ENCODE peak calls at places on chromosomes 16 and 17, in seven cellular contexts. X, O, H, Y, V, Z and G are unnamed samples.

GRCh38 chr16:22685162-22685830 is 128.7 kb upstream of the HS3ST2 start:
- DNase-seq in X (no peak), O (peak), H (no peak), Y (no peak), V (peak), Z (no peak), G (no peak)

GRCh38 chr16:88086571-88087516 is 135.6 kb downstream of the BANP start:
- DNase-seq in X (no peak), O (no peak), H (no peak), Y (no peak), V (no peak), Z (no peak), G (no peak)

GRCh38 chr17:64424318-64424717 is 24.6 kb upstream of the MILR1 start:
- DNase-seq in X (no peak), O (no peak), H (no peak), Y (no peak), V (no peak), Z (no peak), G (no peak)

GRCh38 chr16:16120044-16120381 is 103.3 kb downstream of the ABCC6 start:
- DNase-seq in X (no peak), O (no peak), H (no peak), Y (no peak), V (no peak), Z (no peak), G (no peak)

GRCh38 chr17:82436601-82437324 is 13.8 kb downstream of the CYBC1 start:
- DNase-seq in X (no peak), O (no peak), H (no peak), Y (no peak), V (no peak), Z (no peak), G (no peak)

GRCh38 chr17:81409190-81409935 is 14.1 kb downstream of the BAHCC1 start:
- DNase-seq in X (peak), O (no peak), H (no peak), Y (no peak), V (no peak), Z (no peak), G (no peak)

GRCh38 chr16:53882310-53882709 is 178.4 kb downstream of the FTO start:
- DNase-seq in X (peak), O (no peak), H (no peak), Y (no peak), V (no peak), Z (no peak), G (no peak)

GRCh38 chr16:82460761-82461160 is 166.0 kb upstream of the CDH13 start:
- DNase-seq in X (peak), O (no peak), H (no peak), Y (no peak), V (no peak), Z (no peak), G (no peak)

GRCh38 chr17:66468241-66469087 is 166.1 kb downstream of the PRKCA start:
- DNase-seq in X (peak), O (no peak), H (no peak), Y (no peak), V (no peak), Z (no peak), G (no peak)

GRCh38 chr16:3654249-3654991 is at the start of gene DNASE1:
- DNase-seq in X (peak), O (peak), H (no peak), Y (peak), V (peak), Z (no peak), G (peak)

GRCh38 chr16:57592591-57593003 is 35.8 kb upstream of the ADGRG1 start:
- DNase-seq in X (no peak), O (no peak), H (no peak), Y (peak), V (no peak), Z (no peak), G (no peak)

GRCh38 chr17:76716834-76717205 is 6.1 kb upstream of the MXRA7 start:
- DNase-seq in X (no peak), O (no peak), H (no peak), Y (no peak), V (no peak), Z (no peak), G (no peak)

GRCh38 chr16:84557504-84557903 is 53.0 kb upstream of the MEAK7 start:
- DNase-seq in X (no peak), O (no peak), H (no peak), Y (no peak), V (no peak), Z (no peak), G (no peak)

GRCh38 chr17:3879591-3880417 is 13.0 kb downstream of the CAMKK1 start:
- DNase-seq in X (no peak), O (no peak), H (no peak), Y (no peak), V (no peak), Z (no peak), G (peak)

GRCh38 chr17:82370471-82371332 is 863 bp upstream of the UTS2R start:
- DNase-seq in X (no peak), O (no peak), H (no peak), Y (no peak), V (no peak), Z (no peak), G (no peak)

GRCh38 chr17:79714746-79715145 is 16.0 kb upstream of the ENPP7 start:
- DNase-seq in X (no peak), O (no peak), H (no peak), Y (no peak), V (no peak), Z (no peak), G (no peak)

GRCh38 chr16:66844009-66844341 is 239 bp upstream of the CA7 start:
- DNase-seq in X (no peak), O (no peak), H (no peak), Y (no peak), V (no peak), Z (no peak), G (no peak)

GRCh38 chr17:79360196-79360595 is 250.7 kb downstream of the RBFOX3 start:
- DNase-seq in X (no peak), O (no peak), H (no peak), Y (no peak), V (no peak), Z (no peak), G (no peak)

GRCh38 chr17:45341389-45342158 is 24.8 kb upstream of the MAP3K14 start:
- DNase-seq in X (peak), O (peak), H (no peak), Y (no peak), V (peak), Z (no peak), G (no peak)

GRCh38 chr16:3668626-3669025 is 14.1 kb downstream of the DNASE1 start:
- DNase-seq in X (no peak), O (no peak), H (no peak), Y (no peak), V (no peak), Z (no peak), G (no peak)

GRCh38 chr16:15483857-15484256 is 49.5 kb downstream of the BMERB1 start:
- DNase-seq in X (no peak), O (no peak), H (no peak), Y (no peak), V (no peak), Z (no peak), G (no peak)

GRCh38 chr16:88558457-88559442 is 11.5 kb upstream of the ZC3H18 start:
- DNase-seq in X (peak), O (peak), H (no peak), Y (no peak), V (peak), Z (peak), G (peak)

GRCh38 chr16:67666538-67667433 is at the start of the genes C16orf86 and ENKD1:
- DNase-seq in X (peak), O (peak), H (peak), Y (peak), V (peak), Z (peak), G (peak)

GRCh38 chr17:45334231-45334630 is 17.4 kb upstream of the MAP3K14 start:
- DNase-seq in X (peak), O (no peak), H (no peak), Y (no peak), V (peak), Z (no peak), G (no peak)

GRCh38 chr17:82390015-82390859 is 18.7 kb downstream of the UTS2R start:
- DNase-seq in X (no peak), O (no peak), H (no peak), Y (no peak), V (no peak), Z (no peak), G (no peak)

GRCh38 chr17:17050346-17051345 is 8.4 kb downstream of the MPRIP start:
- DNase-seq in X (no peak), O (no peak), H (no peak), Y (no peak), V (no peak), Z (no peak), G (no peak)

GRCh38 chr16:81251871-81252270 is 13.4 kb downstream of the BCO1 start:
- DNase-seq in X (peak), O (no peak), H (no peak), Y (no peak), V (no peak), Z (no peak), G (no peak)

GRCh38 chr17:16314189-16314588 is 39.1 kb downstream of the CENPV start:
- DNase-seq in X (no peak), O (no peak), H (no peak), Y (no peak), V (no peak), Z (no peak), G (no peak)

GRCh38 chr17:2835791-2836190 is 39.6 kb downstream of the RAP1GAP2 start:
- DNase-seq in X (no peak), O (no peak), H (no peak), Y (no peak), V (no peak), Z (no peak), G (no peak)

GRCh38 chr17:77214743-77215142 is 74.0 kb downstream of the SEC14L1 start:
- DNase-seq in X (peak), O (peak), H (no peak), Y (no peak), V (no peak), Z (no peak), G (peak)

GRCh38 chr17:7549401-7550055 is 670 bp downstream of the TNFSF12 start:
- DNase-seq in X (no peak), O (peak), H (no peak), Y (peak), V (no peak), Z (no peak), G (no peak)

GRCh38 chr16:84334482-84334881 is 33.9 kb upstream of the ATP2C2 start:
- DNase-seq in X (no peak), O (no peak), H (no peak), Y (no peak), V (no peak), Z (no peak), G (no peak)

GRCh38 chr16:4511441-4512082 is 27.0 kb downstream of the CDIP1 start:
- DNase-seq in X (peak), O (peak), H (no peak), Y (no peak), V (no peak), Z (peak), G (no peak)

GRCh38 chr16:11205065-11205699 is 50.8 kb downstream of the SOCS1 start:
- DNase-seq in X (no peak), O (no peak), H (no peak), Y (no peak), V (no peak), Z (no peak), G (no peak)

GRCh38 chr16:11203111-11203623 is 52.8 kb downstream of the SOCS1 start:
- DNase-seq in X (no peak), O (no peak), H (no peak), Y (no peak), V (no peak), Z (no peak), G (no peak)

GRCh38 chr16:11204513-11205047 is 51.4 kb downstream of the SOCS1 start:
- DNase-seq in X (no peak), O (no peak), H (no peak), Y (no peak), V (no peak), Z (no peak), G (no peak)

GRCh38 chr16:11207646-11208045 is 48.4 kb downstream of the SOCS1 start:
- DNase-seq in X (peak), O (no peak), H (no peak), Y (no peak), V (no peak), Z (no peak), G (no peak)

GRCh38 chr16:11205754-11206459 is 50.1 kb downstream of the SOCS1 start:
- DNase-seq in X (peak), O (no peak), H (no peak), Y (no peak), V (no peak), Z (no peak), G (no peak)
- H3K27ac ChIP-seq in X (no peak), O (no peak), H (no peak), Y (no peak), V (no peak), Z (no peak), G (no peak)

DNA sequence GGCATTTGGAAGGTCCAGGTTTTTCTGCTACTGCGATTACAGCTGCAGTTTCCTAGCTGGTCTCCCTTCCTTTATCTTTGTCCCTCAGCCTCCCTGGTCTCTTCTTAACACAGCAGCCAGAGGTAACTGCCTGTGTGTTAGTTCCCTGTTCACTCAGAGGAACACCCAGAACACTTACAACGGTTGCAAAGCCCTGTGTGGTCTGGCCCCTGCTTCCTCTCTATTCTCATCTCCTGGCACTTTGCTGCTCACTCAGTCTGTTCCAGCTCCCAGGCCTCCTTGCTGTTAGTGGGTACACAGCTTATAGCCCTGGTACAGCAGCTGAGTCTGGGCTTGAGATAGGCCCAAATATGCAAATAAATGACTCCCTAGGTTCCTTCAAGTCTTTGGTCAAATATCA is 16.4 kb downstream of the NTN1 start:
- DNase-seq in X (no peak), O (no peak), H (no peak), Y (no peak), V (no peak), Z (no peak), G (no peak)
- H3K27ac ChIP-seq in X (no peak), O (no peak), H (no peak), Y (no peak), V (no peak), Z (no peak), G (no peak)

GRCh38 chr16:11167581-11167980 is 88.4 kb downstream of the SOCS1 start:
- DNase-seq in X (no peak), O (no peak), H (no peak), Y (no peak), V (no peak), Z (no peak), G (no peak)

GRCh38 chr16:11164482-11165270 is 91.3 kb downstream of the SOCS1 start:
- DNase-seq in X (no peak), O (no peak), H (no peak), Y (no peak), V (no peak), Z (no peak), G (no peak)

GRCh38 chr16:11165894-11166665 is 89.9 kb downstream of the SOCS1 start:
- DNase-seq in X (no peak), O (no peak), H (no peak), Y (no peak), V (no peak), Z (no peak), G (no peak)

GRCh38 chr16:11163761-11164261 is 92.2 kb downstream of the SOCS1 start:
- DNase-seq in X (no peak), O (no peak), H (no peak), Y (no peak), V (no peak), Z (no peak), G (no peak)

DNA sequence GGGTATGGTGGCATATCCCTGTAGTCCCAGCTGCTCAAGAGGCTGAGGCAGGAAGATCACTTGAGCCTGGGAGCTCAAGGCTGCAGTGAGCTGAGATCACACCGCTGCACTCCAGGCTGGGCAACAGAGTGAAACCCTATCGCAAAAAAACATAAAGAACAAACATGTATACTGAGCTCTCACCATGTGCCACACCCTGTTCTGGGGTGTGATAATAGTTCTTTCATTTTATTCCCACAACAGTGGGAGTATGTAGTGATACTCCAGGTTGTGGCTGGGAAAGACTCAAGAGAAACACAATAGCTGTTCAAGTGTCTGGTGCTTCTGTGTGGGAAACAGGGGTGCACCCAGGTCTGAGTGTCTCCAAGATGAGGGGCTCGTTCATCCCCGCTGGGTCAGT is 90.7 kb downstream of the SOCS1 start:
- DNase-seq in X (no peak), O (no peak), H (no peak), Y (no peak), V (no peak), Z (no peak), G (no peak)
- H3K27ac ChIP-seq in X (no peak), O (no peak), H (no peak), Y (no peak), V (no peak), Z (no peak), G (no peak)

GRCh38 chr17:50539762-50540440 is 7.1 kb upstream of the SPATA20 start:
- DNase-seq in X (no peak), O (no peak), H (no peak), Y (no peak), V (no peak), Z (no peak), G (no peak)

GRCh38 chr17:50540485-50541401 is 6.2 kb upstream of the SPATA20 start:
- DNase-seq in X (no peak), O (no peak), H (no peak), Y (no peak), V (no peak), Z (no peak), G (no peak)

GRCh38 chr17:50536683-50537646 is 4.4 kb downstream of the EPN3 start:
- DNase-seq in X (no peak), O (no peak), H (no peak), Y (no peak), V (no peak), Z (no peak), G (no peak)

GRCh38 chr17:50537721-50538548 is 5.4 kb downstream of the EPN3 start:
- DNase-seq in X (no peak), O (no peak), H (no peak), Y (no peak), V (no peak), Z (no peak), G (no peak)

DNA sequence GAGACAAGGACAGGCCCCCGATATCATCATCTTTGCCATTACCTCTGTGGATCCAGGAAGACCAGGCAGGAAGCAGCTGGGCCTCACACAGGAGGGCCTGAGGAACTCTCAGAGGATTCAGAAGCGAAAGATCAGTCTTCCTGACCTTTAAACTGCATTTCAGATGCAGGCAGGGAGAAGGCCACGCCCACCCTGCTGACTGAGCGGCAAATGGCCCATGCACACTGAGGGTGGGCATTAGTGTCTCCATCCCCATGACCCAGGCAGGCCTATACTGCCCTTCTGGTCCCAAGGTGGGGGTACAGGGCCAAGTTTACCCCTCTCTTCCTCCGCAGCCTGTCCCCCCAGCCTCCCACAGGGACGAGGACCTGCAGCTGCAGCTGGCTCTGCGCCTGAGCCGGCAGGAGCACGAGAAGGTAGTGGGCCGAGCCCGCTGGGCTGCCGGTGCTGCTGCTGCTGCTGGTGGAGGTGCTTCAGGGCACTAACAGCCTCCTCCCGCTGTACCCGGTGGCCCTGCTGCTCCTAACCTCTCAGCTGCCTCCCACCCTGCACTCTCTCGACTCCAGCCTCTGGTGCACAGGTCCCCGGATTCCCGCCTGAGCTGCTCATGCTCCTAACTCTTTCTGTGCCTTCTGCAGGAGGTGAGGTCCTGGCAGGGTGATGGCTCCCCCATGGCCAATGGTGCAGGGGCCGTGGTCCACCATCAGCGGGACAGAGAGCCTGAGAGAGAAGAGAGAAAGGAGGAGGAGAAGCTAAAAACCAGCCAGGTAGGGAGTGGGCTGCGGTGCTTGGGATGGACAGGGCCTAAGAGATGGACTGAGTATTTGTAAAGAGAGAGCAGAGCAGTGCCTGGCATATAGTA is 6.2 kb downstream of the EPN3 start:
- DNase-seq in X (no peak), O (no peak), H (no peak), Y (no peak), V (no peak), Z (no peak), G (no peak)
- H3K27ac ChIP-seq in X (no peak), O (no peak), H (no peak), Y (no peak), V (no peak), Z (no peak), G (no peak)

GRCh38 chr16:70736454-70737376 is 50.9 kb upstream of the MTSS2 start:
- DNase-seq in X (no peak), O (no peak), H (no peak), Y (no peak), V (no peak), Z (no peak), G (no peak)
- H3K27ac ChIP-seq in X (no peak), O (peak), H (peak), Y (peak), V (peak), Z (peak), G (no peak)

GRCh38 chr16:55294129-55294528 is 29.9 kb upstream of the IRX6 start:
- DNase-seq in X (peak), O (no peak), H (no peak), Y (no peak), V (no peak), Z (no peak), G (no peak)
- H3K27ac ChIP-seq in X (no peak), O (no peak), H (no peak), Y (no peak), V (no peak), Z (no peak), G (no peak)

GRCh38 chr17:27242951-27243350 is 51.0 kb upstream of the WSB1 start:
- DNase-seq in X (no peak), O (no peak), H (no peak), Y (no peak), V (no peak), Z (no peak), G (no peak)

GRCh38 chr17:27240802-27241155 is 53.1 kb upstream of the WSB1 start:
- DNase-seq in X (no peak), O (no peak), H (no peak), Y (no peak), V (no peak), Z (no peak), G (no peak)

GRCh38 chr17:27240086-27240801 is 53.7 kb upstream of the WSB1 start:
- DNase-seq in X (no peak), O (no peak), H (no peak), Y (no peak), V (no peak), Z (no peak), G (no peak)

GRCh38 chr17:27239584-27239983 is 54.3 kb upstream of the WSB1 start:
- DNase-seq in X (no peak), O (no peak), H (no peak), Y (no peak), V (no peak), Z (no peak), G (no peak)

GRCh38 chr17:27241346-27241946 is 52.5 kb upstream of the WSB1 start:
- DNase-seq in X (peak), O (peak), H (no peak), Y (no peak), V (no peak), Z (no peak), G (no peak)
- H3K27ac ChIP-seq in X (no peak), O (no peak), H (no peak), Y (no peak), V (no peak), Z (no peak), G (no peak)

GRCh38 chr17:41664172-41664457 is 24.6 kb upstream of the EIF1 start:
- DNase-seq in X (no peak), O (no peak), H (no peak), Y (no peak), V (no peak), Z (no peak), G (no peak)
- H3K27ac ChIP-seq in X (no peak), O (no peak), H (no peak), Y (no peak), V (no peak), Z (peak), G (no peak)